ENCODE peak calls at places on chromosome 12, in six cellular contexts. One of them, this sample, is unnamed.

GRCh38 chr12:85784096-85784720 is 52.0 kb downstream of the RASSF9 start:
- DNase-seq in CD4-positive, CD25-positive, alpha-beta regulatory T cell: no peak
- DNase-seq in A549: no peak
- DNase-seq in GM23248: peak; percentile 40
- DNase-seq in PC-3: peak; percentile 75
- DNase-seq in H1: no peak
- DNase-seq in this sample: no peak

GRCh38 chr12:79983492-79983891 is 48.6 kb upstream of the PPP1R12A start:
- DNase-seq in CD4-positive, CD25-positive, alpha-beta regulatory T cell: no peak
- DNase-seq in A549: peak; percentile 53
- DNase-seq in H1: no peak
- DNase-seq in PC-3: peak; percentile 97
- DNase-seq in GM23248: peak; percentile 95
- DNase-seq in this sample: no peak

GRCh38 chr12:104604070-104604994 is 147.6 kb downstream of the CHST11 start:
- DNase-seq in CD4-positive, CD25-positive, alpha-beta regulatory T cell: peak; percentile 78
- DNase-seq in GM23248: peak; percentile 98
- DNase-seq in H1: no peak
- DNase-seq in A549: peak; percentile 94
- DNase-seq in PC-3: peak; percentile 92
- DNase-seq in this sample: peak; percentile 33

GRCh38 chr12:132593938-132594358 is 16.4 kb downstream of the LRCOL1 start:
- DNase-seq in PC-3: peak; percentile 99
- DNase-seq in H1: peak; percentile 77
- DNase-seq in GM23248: peak; percentile 95
- DNase-seq in A549: peak; percentile 98
- DNase-seq in CD4-positive, CD25-positive, alpha-beta regulatory T cell: peak; percentile 48
- DNase-seq in this sample: no peak

GRCh38 chr12:22275847-22276246 is 58.7 kb downstream of the ST8SIA1 start:
- DNase-seq in CD4-positive, CD25-positive, alpha-beta regulatory T cell: no peak
- DNase-seq in GM23248: peak; percentile 98
- DNase-seq in PC-3: peak; percentile 95
- DNase-seq in A549: peak; percentile 82
- DNase-seq in H1: no peak
- DNase-seq in this sample: no peak

GRCh38 chr12:45887544-45887943 is 102.8 kb downstream of the SCAF11 start:
- DNase-seq in PC-3: no peak
- DNase-seq in H1: no peak
- DNase-seq in CD4-positive, CD25-positive, alpha-beta regulatory T cell: no peak
- DNase-seq in A549: no peak
- DNase-seq in GM23248: no peak
- DNase-seq in this sample: no peak

GRCh38 chr12:100656806-100657205 is 83.3 kb downstream of the GAS2L3 start:
- DNase-seq in GM23248: no peak
- DNase-seq in A549: no peak
- DNase-seq in CD4-positive, CD25-positive, alpha-beta regulatory T cell: no peak
- DNase-seq in PC-3: no peak
- DNase-seq in H1: no peak
- DNase-seq in this sample: no peak

GRCh38 chr12:115155665-115156645 is 472.0 kb upstream of the TBX3 start:
- DNase-seq in H1: no peak
- DNase-seq in CD4-positive, CD25-positive, alpha-beta regulatory T cell: no peak
- DNase-seq in PC-3: peak; percentile 99
- DNase-seq in A549: peak; percentile 50
- DNase-seq in GM23248: peak; percentile 95
- DNase-seq in this sample: no peak

GRCh38 chr12:101459642-101460346 is 15.3 kb upstream of the SPIC start:
- DNase-seq in PC-3: peak; percentile 94
- DNase-seq in GM23248: peak; percentile 62
- DNase-seq in H1: no peak
- DNase-seq in CD4-positive, CD25-positive, alpha-beta regulatory T cell: no peak
- DNase-seq in A549: peak; percentile 93
- DNase-seq in this sample: no peak

GRCh38 chr12:121352053-121353018 is at the start of gene ANAPC5:
- DNase-seq in A549: peak; percentile 100
- DNase-seq in GM23248: peak; percentile 99
- DNase-seq in H1: peak; percentile 86
- DNase-seq in CD4-positive, CD25-positive, alpha-beta regulatory T cell: peak; percentile 98
- DNase-seq in PC-3: peak; percentile 99
- DNase-seq in this sample: peak; percentile 86

GRCh38 chr12:14770495-14771313 is 32.6 kb downstream of the WBP11 start:
- DNase-seq in PC-3: peak; percentile 98
- DNase-seq in H1: peak; percentile 96
- DNase-seq in CD4-positive, CD25-positive, alpha-beta regulatory T cell: peak; percentile 98
- DNase-seq in A549: peak; percentile 98
- DNase-seq in GM23248: peak; percentile 90
- DNase-seq in this sample: peak; percentile 93

GRCh38 chr12:65632131-65632855 is 192.0 kb upstream of the HMGA2 start:
- DNase-seq in PC-3: no peak
- DNase-seq in GM23248: peak; percentile 73
- DNase-seq in A549: no peak
- DNase-seq in CD4-positive, CD25-positive, alpha-beta regulatory T cell: no peak
- DNase-seq in H1: no peak
- DNase-seq in this sample: no peak

GRCh38 chr12:111411187-111411764 is 5.6 kb downstream of the SH2B3 start:
- DNase-seq in CD4-positive, CD25-positive, alpha-beta regulatory T cell: no peak
- DNase-seq in GM23248: peak; percentile 12
- DNase-seq in A549: no peak
- DNase-seq in H1: no peak
- DNase-seq in PC-3: no peak
- DNase-seq in this sample: no peak

GRCh38 chr12:112308184-112308583 is 74.0 kb downstream of the HECTD4 start:
- DNase-seq in GM23248: no peak
- DNase-seq in H1: no peak
- DNase-seq in A549: no peak
- DNase-seq in CD4-positive, CD25-positive, alpha-beta regulatory T cell: no peak
- DNase-seq in PC-3: no peak
- DNase-seq in this sample: no peak

GRCh38 chr12:131604859-131605258 is 106.0 kb upstream of the SFSWAP start:
- DNase-seq in H1: no peak
- DNase-seq in CD4-positive, CD25-positive, alpha-beta regulatory T cell: no peak
- DNase-seq in A549: no peak
- DNase-seq in GM23248: no peak
- DNase-seq in PC-3: no peak
- DNase-seq in this sample: no peak

GRCh38 chr12:70691018-70691672 is 53.9 kb upstream of the PTPRB start:
- DNase-seq in PC-3: no peak
- DNase-seq in H1: no peak
- DNase-seq in GM23248: peak; percentile 43
- DNase-seq in A549: no peak
- DNase-seq in CD4-positive, CD25-positive, alpha-beta regulatory T cell: no peak
- DNase-seq in this sample: no peak

GRCh38 chr12:93336344-93336743 is 41.4 kb upstream of the NUDT4 start:
- DNase-seq in PC-3: no peak
- DNase-seq in A549: no peak
- DNase-seq in CD4-positive, CD25-positive, alpha-beta regulatory T cell: no peak
- DNase-seq in GM23248: no peak
- DNase-seq in H1: no peak
- DNase-seq in this sample: no peak

GRCh38 chr12:54587315-54587821 is 1.1 kb downstream of the PPP1R1A start:
- DNase-seq in GM23248: peak; percentile 9
- DNase-seq in PC-3: no peak
- DNase-seq in A549: peak; percentile 33
- DNase-seq in CD4-positive, CD25-positive, alpha-beta regulatory T cell: no peak
- DNase-seq in H1: no peak
- DNase-seq in this sample: no peak

GRCh38 chr12:124837958-124838803 is 25.5 kb downstream of the SCARB1 start:
- DNase-seq in PC-3: peak; percentile 100
- DNase-seq in GM23248: peak; percentile 96
- DNase-seq in H1: no peak
- DNase-seq in CD4-positive, CD25-positive, alpha-beta regulatory T cell: no peak
- DNase-seq in A549: peak; percentile 99
- DNase-seq in this sample: no peak

GRCh38 chr12:57771873-57772428 is at the start of gene METTL1:
- DNase-seq in A549: peak; percentile 99
- DNase-seq in CD4-positive, CD25-positive, alpha-beta regulatory T cell: peak; percentile 96
- DNase-seq in H1: peak; percentile 96
- DNase-seq in GM23248: peak; percentile 98
- DNase-seq in PC-3: peak; percentile 96
- DNase-seq in this sample: peak; percentile 87

GRCh38 chr12:86634706-86635410 is 378.7 kb upstream of the MGAT4C start:
- DNase-seq in CD4-positive, CD25-positive, alpha-beta regulatory T cell: no peak
- DNase-seq in H1: no peak
- DNase-seq in PC-3: peak; percentile 87
- DNase-seq in GM23248: no peak
- DNase-seq in A549: peak; percentile 40
- DNase-seq in this sample: no peak

GRCh38 chr12:51726931-51727330 is 121.6 kb downstream of the FIGNL2 start:
- DNase-seq in CD4-positive, CD25-positive, alpha-beta regulatory T cell: no peak
- DNase-seq in PC-3: no peak
- DNase-seq in A549: no peak
- DNase-seq in H1: no peak
- DNase-seq in GM23248: no peak
- DNase-seq in this sample: no peak

GRCh38 chr12:24920141-24920540 is 28.8 kb downstream of the BCAT1 start:
- DNase-seq in GM23248: no peak
- DNase-seq in H1: no peak
- DNase-seq in A549: no peak
- DNase-seq in PC-3: no peak
- DNase-seq in CD4-positive, CD25-positive, alpha-beta regulatory T cell: no peak
- DNase-seq in this sample: no peak

GRCh38 chr12:57368349-57369095 is 62.3 kb downstream of the R3HDM2 start:
- DNase-seq in GM23248: peak; percentile 17
- DNase-seq in CD4-positive, CD25-positive, alpha-beta regulatory T cell: no peak
- DNase-seq in H1: no peak
- DNase-seq in A549: peak; percentile 97
- DNase-seq in PC-3: no peak
- DNase-seq in this sample: no peak

GRCh38 chr12:16165506-16165905 is 112.0 kb downstream of the SLC15A5 start:
- DNase-seq in H1: no peak
- DNase-seq in A549: peak; percentile 58
- DNase-seq in CD4-positive, CD25-positive, alpha-beta regulatory T cell: no peak
- DNase-seq in GM23248: peak; percentile 72
- DNase-seq in PC-3: peak; percentile 58
- DNase-seq in this sample: no peak

GRCh38 chr12:83477289-83477688 is 790.6 kb downstream of the TMTC2 start:
- DNase-seq in PC-3: no peak
- DNase-seq in A549: no peak
- DNase-seq in GM23248: no peak
- DNase-seq in H1: no peak
- DNase-seq in CD4-positive, CD25-positive, alpha-beta regulatory T cell: no peak
- DNase-seq in this sample: no peak

GRCh38 chr12:12398026-12398859 is 41.4 kb downstream of the BORCS5 start:
- DNase-seq in CD4-positive, CD25-positive, alpha-beta regulatory T cell: no peak
- DNase-seq in PC-3: peak; percentile 92
- DNase-seq in GM23248: peak; percentile 98
- DNase-seq in H1: no peak
- DNase-seq in A549: peak; percentile 97
- DNase-seq in this sample: no peak

GRCh38 chr12:47850153-47851084 is 30.7 kb upstream of the HDAC7 start:
- DNase-seq in CD4-positive, CD25-positive, alpha-beta regulatory T cell: no peak
- DNase-seq in PC-3: no peak
- DNase-seq in GM23248: no peak
- DNase-seq in H1: no peak
- DNase-seq in A549: no peak
- DNase-seq in this sample: no peak

DNA sequence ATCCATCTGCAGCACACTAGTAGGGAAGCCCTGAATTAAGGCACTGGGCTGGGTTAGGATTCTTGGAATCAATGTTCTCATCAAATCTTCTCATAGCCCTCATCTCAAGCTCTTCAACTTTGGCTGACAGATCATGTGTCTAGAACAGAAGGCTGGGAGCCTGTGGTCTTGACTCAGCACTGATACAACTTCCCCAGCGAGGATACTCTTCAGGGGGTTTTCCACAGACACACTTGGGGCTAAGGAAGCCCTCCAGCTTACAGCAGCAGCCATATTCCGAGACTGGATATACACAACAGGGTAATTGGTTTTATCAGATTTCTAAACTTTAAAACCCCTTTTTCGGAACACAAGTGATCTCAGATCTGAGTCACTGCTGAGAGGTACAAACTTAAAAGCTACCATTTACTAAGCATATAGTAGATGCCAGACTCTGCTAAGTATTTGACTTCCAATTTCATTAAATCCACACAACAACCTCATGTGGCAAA is 3.5 kb downstream of the FMNL3 start:
- DNase-seq in CD4-positive, CD25-positive, alpha-beta regulatory T cell: peak; percentile 40
- DNase-seq in PC-3: no peak
- DNase-seq in H1: no peak
- DNase-seq in A549: no peak
- DNase-seq in GM23248: peak; percentile 85
- DNase-seq in this sample: no peak
- H3K4me1 ChIP-seq in CD4-positive, CD25-positive, alpha-beta regulatory T cell: peaks cover 53% of the 10 kb centered on the region
- H3K4me1 ChIP-seq in PC-3: peaks cover 10% of the 10 kb centered on the region
- H3K4me1 ChIP-seq in H1: peaks cover 9% of the 10 kb centered on the region
- H3K4me1 ChIP-seq in A549: peaks cover 5% of the 10 kb centered on the region
- H3K4me1 ChIP-seq in GM23248: peaks cover 54% of the 10 kb centered on the region
- H3K4me1 ChIP-seq in this sample: peaks cover 45% of the 10 kb centered on the region

DNA sequence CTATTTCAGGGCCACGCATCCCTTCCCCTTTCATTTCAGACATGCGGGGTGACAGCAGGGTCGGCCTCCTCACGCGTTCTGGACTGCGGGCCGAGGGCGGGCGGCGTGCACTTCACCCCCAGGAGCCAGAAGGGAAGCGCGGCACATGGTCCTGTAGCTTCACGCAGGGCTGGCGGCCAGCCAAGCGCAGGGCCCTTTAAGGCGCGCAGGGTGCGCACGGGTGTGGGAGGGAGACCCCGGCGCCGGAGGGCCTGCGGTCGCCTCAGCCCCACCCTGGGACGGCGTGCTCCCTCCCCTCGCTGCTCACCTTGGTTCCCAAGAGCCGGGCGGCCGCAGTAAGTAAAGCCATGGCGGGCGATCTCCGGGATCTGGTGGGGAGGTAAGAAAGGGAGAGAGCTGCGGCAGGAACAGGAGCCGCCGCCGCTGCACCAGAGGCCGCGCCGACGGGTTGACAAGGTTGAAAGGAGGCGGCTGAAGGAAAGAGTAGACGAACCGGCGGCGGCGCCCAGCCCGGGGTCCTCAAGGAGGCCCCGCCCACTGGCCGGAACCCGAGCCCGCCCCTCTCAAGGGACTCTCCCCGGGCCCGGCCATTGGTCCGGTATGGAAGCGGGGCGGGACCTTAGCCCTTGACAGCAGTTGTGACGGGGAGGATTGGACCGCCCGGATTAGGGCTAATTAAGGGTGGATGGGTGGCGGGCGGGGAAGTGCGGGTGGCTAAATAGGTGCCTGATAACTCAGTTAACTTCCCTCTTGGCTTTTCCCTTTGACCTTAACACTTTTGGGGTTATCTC is at the start of gene CS:
- DNase-seq in H1: peak; percentile 97
- DNase-seq in CD4-positive, CD25-positive, alpha-beta regulatory T cell: peak; percentile 99
- DNase-seq in PC-3: peak; percentile 99
- DNase-seq in A549: peak; percentile 98
- DNase-seq in GM23248: peak; percentile 100
- DNase-seq in this sample: peak; percentile 98
- H3K4me1 ChIP-seq in H1: no peaks in the 10 kb centered on the region
- H3K4me1 ChIP-seq in CD4-positive, CD25-positive, alpha-beta regulatory T cell: peaks cover 46% of the 10 kb centered on the region
- H3K4me1 ChIP-seq in PC-3: peaks cover 39% of the 10 kb centered on the region
- H3K4me1 ChIP-seq in A549: peaks cover 23% of the 10 kb centered on the region
- H3K4me1 ChIP-seq in GM23248: peaks cover 18% of the 10 kb centered on the region
- H3K4me1 ChIP-seq in this sample: peaks cover 45% of the 10 kb centered on the region

GRCh38 chr12:105723534-105723933 is 393.0 kb downstream of the C12orf75 start:
- DNase-seq in CD4-positive, CD25-positive, alpha-beta regulatory T cell: no peak
- DNase-seq in GM23248: no peak
- DNase-seq in H1: no peak
- DNase-seq in PC-3: no peak
- DNase-seq in A549: no peak
- DNase-seq in this sample: no peak
- H3K4me1 ChIP-seq in CD4-positive, CD25-positive, alpha-beta regulatory T cell: no peaks in the 10 kb centered on the region
- H3K4me1 ChIP-seq in GM23248: peaks cover 14% of the 10 kb centered on the region
- H3K4me1 ChIP-seq in H1: peaks cover 2% of the 10 kb centered on the region
- H3K4me1 ChIP-seq in PC-3: no peaks in the 10 kb centered on the region
- H3K4me1 ChIP-seq in A549: no peaks in the 10 kb centered on the region
- H3K4me1 ChIP-seq in this sample: no peaks in the 10 kb centered on the region

GRCh38 chr12:128816643-128816920 is 7.2 kb downstream of the SLC15A4 start:
- DNase-seq in A549: no peak
- DNase-seq in GM23248: no peak
- DNase-seq in CD4-positive, CD25-positive, alpha-beta regulatory T cell: no peak
- DNase-seq in H1: no peak
- DNase-seq in PC-3: no peak
- DNase-seq in this sample: no peak
- H3K4me1 ChIP-seq in A549: peaks cover 9% of the 10 kb centered on the region
- H3K4me1 ChIP-seq in GM23248: peaks cover 52% of the 10 kb centered on the region
- H3K4me1 ChIP-seq in CD4-positive, CD25-positive, alpha-beta regulatory T cell: peaks cover 15% of the 10 kb centered on the region
- H3K4me1 ChIP-seq in H1: peaks cover 7% of the 10 kb centered on the region
- H3K4me1 ChIP-seq in PC-3: no peaks in the 10 kb centered on the region
- H3K4me1 ChIP-seq in this sample: peaks cover 43% of the 10 kb centered on the region

This sample was measured in CD8-positive, alpha-beta T cell.